ENCODE peak calls at places on chromosomes 4 and X, in five cellular contexts. K, D, N, E and Z are unnamed samples. For H3K4me1, the result is how much of the 10 kb centered on the place peaks cover.

GRCh38 chrX:117973175-117974075 is 143.2 kb downstream of the KLHL13 start:
- DNase-seq in K (no peak), D (no peak), N (no peak), E (no peak), Z (no peak)

GRCh38 chr4:80446664-80447063 is 111.1 kb downstream of the CFAP299 start:
- DNase-seq in K (no peak), D (peak), N (no peak), E (no peak), Z (no peak)

GRCh38 chr4:176690716-176691115 is 102.0 kb downstream of the VEGFC start:
- DNase-seq in K (no peak), D (no peak), N (no peak), E (no peak), Z (no peak)

GRCh38 chrX:110125435-110125834 is 122.5 kb downstream of the TMEM164 start:
- DNase-seq in K (no peak), D (peak), N (no peak), E (no peak), Z (no peak)

GRCh38 chrX:42804524-42804923 is 26.6 kb upstream of the PPP1R2C start:
- DNase-seq in K (no peak), D (no peak), N (no peak), E (no peak), Z (no peak)

GRCh38 chr4:147773261-147774184 is 41.6 kb downstream of the ARHGAP10 start:
- DNase-seq in K (no peak), D (peak), N (no peak), E (no peak), Z (no peak)

GRCh38 chrX:127708155-127708554 is 344.0 kb downstream of the ACTRT1 start:
- DNase-seq in K (no peak), D (peak), N (no peak), E (no peak), Z (no peak)

GRCh38 chrX:103878466-103879151 is 46.6 kb upstream of the RAB9B start:
- DNase-seq in K (no peak), D (peak), N (no peak), E (no peak), Z (no peak)

GRCh38 chrX:14963447-14964236 is 90.4 kb downstream of the MOSPD2 start:
- DNase-seq in K (no peak), D (peak), N (no peak), E (no peak), Z (no peak)

GRCh38 chr4:168383510-168383909 is 65.0 kb upstream of the DDX60 start:
- DNase-seq in K (no peak), D (no peak), N (no peak), E (no peak), Z (no peak)

GRCh38 chrX:123964155-123964554 is 2.6 kb downstream of the STAG2 start:
- DNase-seq in K (no peak), D (peak), N (no peak), E (no peak), Z (no peak)

GRCh38 chrX:68931345-68931744 is 102.5 kb downstream of the EFNB1 start:
- DNase-seq in K (no peak), D (no peak), N (no peak), E (no peak), Z (no peak)

GRCh38 chr4:72286185-72286584 is 254.4 kb downstream of the NPFFR2 start:
- DNase-seq in K (no peak), D (peak), N (no peak), E (no peak), Z (no peak)

GRCh38 chrX:26851981-26852380 is 611.2 kb downstream of the PPP4R3C start:
- DNase-seq in K (no peak), D (peak), N (no peak), E (no peak), Z (no peak)

GRCh38 chr4:141642068-141642467 is 5.7 kb downstream of the IL15 start:
- DNase-seq in K (no peak), D (no peak), N (no peak), E (no peak), Z (no peak)
- H3K4me1 ChIP-seq in K (under half), D (half or more), N (under half), E (under half), Z (under half)

GRCh38 chr4:40622913-40623312 is 6.8 kb downstream of the RBM47 start:
- DNase-seq in K (no peak), D (peak), N (no peak), E (no peak), Z (no peak)
- H3K4me1 ChIP-seq in K (under half), D (half or more), N (under half), E (under half), Z (under half)

GRCh38 chrX:85544609-85545008 is 165.1 kb upstream of the POF1B start:
- DNase-seq in K (no peak), D (peak), N (no peak), E (no peak), Z (peak)
- H3K4me1 ChIP-seq in K (under half), D (under half), N (under half), E (under half), Z (under half)

GRCh38 chr4:128390475-128390996 is 102.9 kb upstream of the PGRMC2 start:
- DNase-seq in K (peak), D (no peak), N (no peak), E (no peak), Z (no peak)
- H3K4me1 ChIP-seq in K (under half), D (under half), N (under half), E (under half), Z (under half)

GRCh38 chr4:15654556-15655222 is 468 bp downstream of the FBXL5 start:
- DNase-seq in K (peak), D (peak), N (peak), E (peak), Z (peak)
- H3K4me1 ChIP-seq in K (under half), D (under half), N (half or more), E (under half), Z (half or more)

GRCh38 chrX:148457279-148457678 is 43.1 kb upstream of the AFF2 start:
- DNase-seq in K (no peak), D (no peak), N (no peak), E (no peak), Z (no peak)

GRCh38 chrX:148459343-148459742 is 41.1 kb upstream of the AFF2 start:
- DNase-seq in K (no peak), D (no peak), N (peak), E (no peak), Z (no peak)
- H3K4me1 ChIP-seq in K (under half), D (under half), N (half or more), E (under half), Z (under half)

GRCh38 chr4:53535567-53535966 is 55.7 kb downstream of the LNX1 start:
- DNase-seq in K (no peak), D (no peak), N (no peak), E (no peak), Z (no peak)
- H3K4me1 ChIP-seq in K (under half), D (under half), N (under half), E (under half), Z (under half)

DNA sequence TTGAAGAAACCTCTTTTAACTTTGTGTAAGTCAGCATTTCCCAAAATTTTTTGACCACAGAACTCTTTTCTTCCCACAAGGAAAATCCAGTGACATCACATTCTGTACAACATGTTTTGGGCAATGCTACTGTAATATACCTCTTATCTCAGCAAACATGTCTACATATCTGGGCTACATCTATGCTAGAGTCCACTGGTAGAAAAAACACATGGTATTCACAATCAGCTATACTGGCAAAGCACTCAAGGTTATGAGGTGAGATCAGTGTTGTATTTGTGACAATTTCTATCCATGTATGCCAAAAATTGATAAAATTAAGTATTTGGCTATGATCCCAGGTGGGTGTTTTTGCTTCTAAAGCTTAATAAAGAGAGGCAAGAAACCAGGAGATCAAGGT is 98.0 kb downstream of the ATP11C start:
- DNase-seq in K (no peak), D (no peak), N (no peak), E (no peak), Z (no peak)
- H3K4me1 ChIP-seq in K (under half), D (under half), N (under half), E (under half), Z (under half)

GRCh38 chrX:129755779-129756650 is 17.2 kb downstream of the XPNPEP2 start:
- DNase-seq in K (no peak), D (no peak), N (peak), E (no peak), Z (peak)
- H3K4me1 ChIP-seq in K (under half), D (under half), N (under half), E (under half), Z (half or more)